ENCODE peak calls at places on chromosomes 6 and 20, in six cellular contexts. D, A, E, U, K and L are unnamed samples.

GRCh38 chr6:14129572-14129971 is 12.0 kb downstream of the CD83 start:
- DNase-seq in D (no peak), A (peak), E (peak), U (peak), K (peak), L (peak)

GRCh38 chr6:42539135-42539534 is 24.7 kb upstream of the UBR2 start:
- DNase-seq in D (no peak), A (no peak), E (no peak), U (no peak), K (no peak), L (no peak)

GRCh38 chr6:111564482-111564945 is 41.2 kb downstream of the TRAF3IP2 start:
- DNase-seq in D (no peak), A (no peak), E (peak), U (no peak), K (peak), L (peak)

GRCh38 chr6:63121166-63121565 is 90.1 kb upstream of the FKBP1C start:
- DNase-seq in D (no peak), A (no peak), E (no peak), U (no peak), K (no peak), L (peak)

GRCh38 chr6:52749546-52750152 is 13.6 kb downstream of the GSTA2 start:
- DNase-seq in D (no peak), A (no peak), E (no peak), U (no peak), K (no peak), L (no peak)

GRCh38 chr6:13273931-13274706 is 54.2 kb downstream of the TBC1D7 start:
- DNase-seq in D (peak), A (peak), E (no peak), U (peak), K (no peak), L (peak)

GRCh38 chr6:20952605-20953004 is 418.3 kb downstream of the CDKAL1 start:
- DNase-seq in D (no peak), A (no peak), E (peak), U (no peak), K (peak), L (peak)

GRCh38 chr6:129448965-129449364 is 261.0 kb downstream of the ARHGAP18 start:
- DNase-seq in D (no peak), A (no peak), E (no peak), U (no peak), K (no peak), L (no peak)

GRCh38 chr6:11171952-11172351 is 60.4 kb upstream of the ERVFRD-1 start:
- DNase-seq in D (no peak), A (peak), E (no peak), U (no peak), K (no peak), L (no peak)

GRCh38 chr6:65646494-65647035 is 60.5 kb downstream of the EYS start:
- DNase-seq in D (no peak), A (no peak), E (no peak), U (no peak), K (no peak), L (no peak)

GRCh38 chr6:22318404-22318803 is 21.6 kb upstream of the PRL start:
- DNase-seq in D (no peak), A (no peak), E (no peak), U (no peak), K (no peak), L (no peak)

GRCh38 chr20:31581391-31581790 is 23.7 kb upstream of the ID1 start:
- DNase-seq in D (no peak), A (no peak), E (no peak), U (no peak), K (no peak), L (no peak)